ENCODE peak calls at places on chromosomes 11 and 22, in nine cellular contexts. G is HepG2; O is PC-9; P is body of pancreas; X is CD8-positive, alpha-beta T cell; A is spleen; Q is Peyer's patch; L is mesenchymal stem cell; R is tibial artery. V is an unnamed sample. For H3K36me3, the result is how much of the 10 kb centered on the place peaks cover.

GRCh38 chr22:19892249-19892879 is 37.7 kb upstream of the GNB1L start:
- DNase-seq in G (peak), O (no peak), P (no peak), X (no peak), A (no peak), Q (no peak), L (peak), R (no peak), V (peak)

GRCh38 chr11:24181395-24182047 is 315.3 kb upstream of the LUZP2 start:
- DNase-seq in G (no peak), O (no peak), P (no peak), X (no peak), A (no peak), Q (no peak), L (no peak), R (no peak), V (no peak)

GRCh38 chr11:37320921-37321320 is 722.9 kb upstream of the RAG2 start:
- DNase-seq in G (no peak), O (peak), P (no peak), X (no peak), A (no peak), Q (no peak), L (no peak), R (no peak), V (no peak)

GRCh38 chr22:45127866-45128265 is 35.9 kb upstream of the NUP50 start:
- DNase-seq in G (no peak), O (no peak), P (no peak), X (no peak), A (no peak), Q (no peak), L (peak), R (no peak), V (peak)

GRCh38 chr11:104089481-104089880 is 53.0 kb downstream of the DDI1 start:
- DNase-seq in G (no peak), O (no peak), P (no peak), X (no peak), A (no peak), Q (no peak), L (no peak), R (no peak), V (no peak)

GRCh38 chr11:57294225-57295131 is 30.3 kb downstream of the TNKS1BP1 start:
- DNase-seq in G (no peak), O (peak), P (peak), X (no peak), A (no peak), Q (no peak), L (no peak), R (no peak), V (no peak)

GRCh38 chr22:27801616-27802388 is at the start of gene MN1:
- DNase-seq in G (no peak), O (peak), P (peak), X (no peak), A (no peak), Q (peak), L (peak), R (no peak), V (no peak)

GRCh38 chr22:47354668-47355387 is 592.4 kb downstream of the TBC1D22A start:
- DNase-seq in G (no peak), O (no peak), P (no peak), X (no peak), A (no peak), Q (no peak), L (no peak), R (no peak), V (no peak)

GRCh38 chr11:23540101-23540561 is 679.9 kb upstream of the CCDC179 start:
- DNase-seq in G (peak), O (no peak), P (peak), X (no peak), A (no peak), Q (no peak), L (peak), R (no peak), V (no peak)

GRCh38 chr22:50475652-50476002 is 792 bp upstream of the SBF1 start:
- DNase-seq in G (no peak), O (no peak), P (no peak), X (no peak), A (no peak), Q (no peak), L (no peak), R (no peak), V (no peak)

GRCh38 chr11:6249822-6250555 is 9.6 kb upstream of the CCKBR start:
- DNase-seq in G (no peak), O (no peak), P (peak), X (no peak), A (no peak), Q (peak), L (peak), R (peak), V (no peak)

GRCh38 chr22:25759825-25760231 is 17.8 kb downstream of the MYO18B start:
- DNase-seq in G (peak), O (peak), P (peak), X (no peak), A (no peak), Q (no peak), L (peak), R (peak), V (peak)

GRCh38 chr11:12598330-12599256 is 75.6 kb upstream of the TEAD1 start:
- DNase-seq in G (no peak), O (no peak), P (no peak), X (no peak), A (no peak), Q (no peak), L (peak), R (peak), V (peak)

GRCh38 chr11:46916669-46917108 is 1.7 kb downstream of the LRP4 start:
- DNase-seq in G (peak), O (no peak), P (peak), X (no peak), A (no peak), Q (peak), L (peak), R (peak), V (peak)

GRCh38 chr11:113896156-113896879 is 8.3 kb upstream of the HTR3B start:
- DNase-seq in G (no peak), O (no peak), P (peak), X (no peak), A (no peak), Q (peak), L (peak), R (peak), V (no peak)

GRCh38 chr11:93131709-93132108 is 66.1 kb downstream of the SLC36A4 start:
- DNase-seq in G (peak), O (no peak), P (no peak), X (no peak), A (no peak), Q (no peak), L (no peak), R (no peak), V (no peak)

GRCh38 chr11:17561466-17562001 is 14.5 kb downstream of the OTOG start:
- DNase-seq in G (no peak), O (peak), P (no peak), X (no peak), A (no peak), Q (peak), L (no peak), R (no peak), V (peak)

GRCh38 chr22:24578355-24579241 is 14.3 kb downstream of the LRRC75B start:
- DNase-seq in G (peak), O (no peak), P (no peak), X (no peak), A (peak), Q (no peak), L (peak), R (no peak), V (no peak)

GRCh38 chr11:43924112-43924855 is 18.2 kb upstream of the C11orf96 start:
- DNase-seq in G (no peak), O (no peak), P (no peak), X (no peak), A (no peak), Q (no peak), L (no peak), R (no peak), V (peak)

GRCh38 chr22:42905702-42906183 is 48.7 kb upstream of the ARFGAP3 start:
- DNase-seq in G (no peak), O (no peak), P (peak), X (no peak), A (no peak), Q (no peak), L (no peak), R (peak), V (no peak)

GRCh38 chr11:17777726-17778091 is 43.1 kb downstream of the KCNC1 start:
- DNase-seq in G (no peak), O (no peak), P (no peak), X (no peak), A (peak), Q (no peak), L (no peak), R (no peak), V (no peak)

GRCh38 chr22:46233231-46233630 is 16.9 kb downstream of the CDPF1 start:
- DNase-seq in G (no peak), O (no peak), P (peak), X (no peak), A (peak), Q (no peak), L (no peak), R (peak), V (no peak)

GRCh38 chr11:57200937-57201336 is 19.2 kb downstream of the LRRC55 start:
- DNase-seq in G (no peak), O (no peak), P (no peak), X (no peak), A (no peak), Q (no peak), L (no peak), R (no peak), V (no peak)

GRCh38 chr22:20957691-20958440 is 9.2 kb upstream of the AIFM3 start:
- DNase-seq in G (no peak), O (peak), P (peak), X (no peak), A (peak), Q (peak), L (peak), R (no peak), V (no peak)

GRCh38 chr11:130070109-130070828 is 575 bp downstream of the APLP2 start:
- DNase-seq in G (no peak), O (no peak), P (peak), X (peak), A (peak), Q (peak), L (peak), R (no peak), V (no peak)

GRCh38 chr11:10942621-10943020 is 84.8 kb upstream of the ZBED5 start:
- DNase-seq in G (no peak), O (no peak), P (no peak), X (no peak), A (no peak), Q (no peak), L (no peak), R (no peak), V (no peak)

GRCh38 chr11:12941671-12942070 is 67.4 kb upstream of the RASSF10 start:
- DNase-seq in G (no peak), O (no peak), P (no peak), X (no peak), A (no peak), Q (no peak), L (no peak), R (no peak), V (no peak)

GRCh38 chr11:18657696-18658095 is 23.6 kb upstream of the SPTY2D1 start:
- DNase-seq in G (no peak), O (no peak), P (no peak), X (no peak), A (no peak), Q (peak), L (no peak), R (no peak), V (no peak)

GRCh38 chr11:77146261-77147035 is 18.4 kb downstream of the MYO7A start:
- DNase-seq in G (no peak), O (no peak), P (no peak), X (no peak), A (no peak), Q (no peak), L (no peak), R (no peak), V (no peak)

GRCh38 chr11:113161671-113162589 is 152.5 kb upstream of the TTC12 start:
- DNase-seq in G (no peak), O (no peak), P (peak), X (no peak), A (no peak), Q (no peak), L (no peak), R (peak), V (peak)

GRCh38 chr11:101880208-101880607 is 34.6 kb upstream of the CEP126 start:
- DNase-seq in G (peak), O (peak), P (peak), X (no peak), A (no peak), Q (no peak), L (peak), R (no peak), V (no peak)

GRCh38 chr11:59647245-59647965 is 21.4 kb downstream of the PATL1 start:
- DNase-seq in G (no peak), O (no peak), P (no peak), X (no peak), A (no peak), Q (no peak), L (no peak), R (no peak), V (no peak)
- H3K36me3 ChIP-seq in G (half or more), O (half or more), P (under half), X (half or more), A (under half), Q (half or more), L (half or more), R (half or more), V (half or more)

DNA sequence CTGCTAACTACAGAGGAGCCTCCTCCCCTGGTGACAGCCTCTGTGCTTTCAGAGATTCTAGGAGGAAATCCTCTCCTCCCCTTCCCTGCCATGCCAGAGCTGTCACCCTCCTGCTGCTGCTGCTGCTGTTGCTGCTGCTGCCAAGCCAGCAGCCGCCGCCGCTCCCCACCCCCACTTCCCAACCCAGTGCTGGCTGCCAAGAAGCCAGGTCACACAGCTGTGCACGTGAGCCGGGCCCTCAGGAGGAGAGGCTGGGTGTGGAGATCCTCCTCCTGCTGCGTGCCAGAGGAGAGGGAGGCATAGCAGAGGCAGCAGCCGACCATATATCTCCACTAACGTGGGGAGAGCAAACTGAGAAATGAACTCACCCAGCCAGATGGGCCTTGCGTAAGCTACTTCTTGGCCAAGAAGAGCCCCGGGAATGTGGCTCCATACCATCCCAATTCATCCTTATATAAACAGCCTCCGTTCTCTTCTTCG is 12.4 kb downstream of the CRY2 start:
- DNase-seq in G (no peak), O (no peak), P (peak), X (no peak), A (peak), Q (peak), L (peak), R (peak), V (no peak)
- H3K36me3 ChIP-seq in G (half or more), O (under half), P (under half), X (half or more), A (under half), Q (half or more), L (half or more), R (under half), V (half or more)

DNA sequence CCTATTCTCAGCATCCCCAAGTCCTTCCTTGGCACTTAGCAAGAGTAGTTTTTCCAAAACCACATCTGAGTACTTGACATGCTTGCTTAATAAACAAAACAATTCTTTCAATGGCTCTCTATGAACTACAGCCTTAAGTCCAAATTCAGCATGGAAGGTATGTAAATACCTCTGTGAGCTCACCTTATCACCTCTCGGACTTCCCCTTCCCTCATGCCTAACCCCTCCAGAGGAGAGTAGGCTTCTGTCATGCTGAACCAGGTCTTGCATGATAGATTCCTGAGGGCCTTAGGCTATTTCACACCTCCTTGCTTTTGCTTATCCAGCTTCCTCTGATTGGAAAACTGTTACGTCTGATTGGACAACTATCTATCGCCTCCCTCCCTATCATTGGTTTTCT is 312.9 kb upstream of the CCDC90B start:
- DNase-seq in G (peak), O (no peak), P (no peak), X (no peak), A (no peak), Q (no peak), L (no peak), R (no peak), V (no peak)
- H3K36me3 ChIP-seq in G (under half), O (under half), P (under half), X (under half), A (under half), Q (under half), L (under half), R (under half), V (under half)

DNA sequence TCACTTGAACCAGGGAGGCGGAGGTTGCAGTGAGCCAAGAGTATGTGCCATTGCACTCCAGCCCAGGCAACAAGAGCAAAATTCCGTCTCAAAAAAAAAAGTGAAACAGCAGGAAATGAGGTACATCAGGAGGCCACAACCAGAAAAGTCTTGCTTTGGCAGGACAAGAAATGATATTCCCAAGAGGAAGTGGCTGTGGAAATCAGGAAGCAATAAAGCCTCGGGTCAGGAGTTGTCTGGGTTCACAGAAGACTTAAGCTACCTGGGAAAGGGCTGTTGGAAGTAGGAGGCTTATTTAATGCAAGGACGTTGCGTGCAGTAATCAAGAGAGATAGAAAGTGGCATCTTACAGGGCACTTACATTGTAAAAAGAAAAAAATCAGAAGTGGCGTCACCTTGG is 9.2 kb upstream of the RELT start:
- DNase-seq in G (no peak), O (no peak), P (no peak), X (no peak), A (no peak), Q (no peak), L (no peak), R (no peak), V (no peak)
- H3K36me3 ChIP-seq in G (under half), O (under half), P (under half), X (under half), A (under half), Q (under half), L (half or more), R (half or more), V (under half)

GRCh38 chr22:37233751-37234631 is 10.1 kb downstream of the RAC2 start:
- DNase-seq in G (no peak), O (no peak), P (no peak), X (no peak), A (peak), Q (peak), L (no peak), R (no peak), V (no peak)
- H3K36me3 ChIP-seq in G (under half), O (under half), P (under half), X (under half), A (under half), Q (under half), L (under half), R (under half), V (under half)

DNA sequence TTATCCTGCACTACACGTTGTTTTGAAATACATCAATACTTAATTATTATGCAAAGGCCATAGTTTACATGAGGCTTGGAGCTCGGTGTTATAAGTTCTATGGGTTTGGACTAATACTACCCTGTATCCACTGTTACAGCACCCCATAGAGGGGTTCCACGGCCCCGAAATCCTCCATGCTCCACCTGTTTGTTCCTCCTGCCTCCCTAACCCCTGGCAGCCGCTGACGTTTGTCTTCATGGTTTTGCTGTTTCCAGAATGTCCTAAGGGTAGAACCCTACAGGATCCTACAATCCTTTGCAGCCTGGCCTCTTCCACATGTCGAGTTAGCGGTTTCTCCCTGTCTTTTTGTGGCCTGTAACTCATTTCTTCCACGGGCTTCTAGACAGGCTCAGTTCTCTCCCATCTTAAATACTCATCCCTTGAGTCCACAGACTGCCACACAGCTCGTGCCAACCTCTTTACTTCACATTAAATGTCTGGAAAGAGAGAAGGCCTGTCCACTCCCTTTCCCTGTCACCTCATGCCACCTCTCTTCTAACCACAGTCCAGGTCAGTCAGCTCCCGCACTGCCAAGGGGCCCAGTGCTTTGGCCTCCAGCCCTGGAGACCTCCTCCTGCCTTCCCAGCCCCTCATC is 42.4 kb upstream of the TH start:
- DNase-seq in G (no peak), O (no peak), P (no peak), X (no peak), A (peak), Q (no peak), L (no peak), R (no peak), V (peak)
- H3K36me3 ChIP-seq in G (under half), O (under half), P (under half), X (under half), A (under half), Q (under half), L (under half), R (under half), V (under half)